ENCODE peak calls at places on chromosomes 12 and 14, in five cellular contexts. T is WTC11, S is HFFc6, P is PC-3, C is cardiac fibroblast. X is an unnamed sample.

GRCh38 chr12:108253540-108253939 is 85.6 kb downstream of the CMKLR1 start:
- DNase-seq in T (no peak), S (no peak), P (no peak), C (no peak), X (no peak)

GRCh38 chr14:65792208-65792905 is 379.8 kb downstream of the FUT8 start:
- DNase-seq in T (no peak), S (peak; percentile 73), P (peak; percentile 81), C (peak; percentile 38), X (no peak)

GRCh38 chr12:75459755-75460154 is 20.8 kb upstream of the GLIPR1 start:
- DNase-seq in T (no peak), S (no peak), P (no peak), C (no peak), X (no peak)

GRCh38 chr14:95509512-95509911 is 6.9 kb downstream of the SYNE3 start:
- DNase-seq in T (no peak), S (no peak), P (no peak), C (no peak), X (no peak)

GRCh38 chr12:124053855-124054254 is 80.8 kb downstream of the ZNF664 start:
- DNase-seq in T (peak; percentile 70), S (peak; percentile 48), P (peak; percentile 32), C (peak; percentile 73), X (peak; percentile 60)

GRCh38 chr12:8996682-8997405 is 7.5 kb downstream of the KLRG1 start:
- DNase-seq in T (no peak), S (peak; percentile 4), P (no peak), C (peak; percentile 1), X (no peak)

GRCh38 chr14:71532349-71532748 is 399.9 kb upstream of the RGS6 start:
- DNase-seq in T (no peak), S (peak; percentile 41), P (no peak), C (peak; percentile 86), X (no peak)

GRCh38 chr14:21902561-21903199 is 229.1 kb upstream of the OR4E1 start:
- DNase-seq in T (no peak), S (no peak), P (no peak), C (no peak), X (peak; percentile 41)

GRCh38 chr12:50325890-50326391 is 42.6 kb upstream of the LIMA1 start:
- DNase-seq in T (no peak), S (no peak), P (peak; percentile 59), C (peak; percentile 40), X (no peak)

GRCh38 chr12:105357162-105357691 is 26.7 kb downstream of the C12orf75 start:
- DNase-seq in T (no peak), S (peak; percentile 55), P (peak; percentile 42), C (peak; percentile 18), X (no peak)

GRCh38 chr12:32155041-32155440 is 48.4 kb downstream of the BICD1 start:
- DNase-seq in T (no peak), S (no peak), P (no peak), C (no peak), X (no peak)

GRCh38 chr14:64912256-64912655 is 2.0 kb upstream of the CHURC1 start:
- DNase-seq in T (no peak), S (no peak), P (no peak), C (no peak), X (no peak)

GRCh38 chr12:115599251-115599811 is 678.2 kb downstream of the MED13L start:
- DNase-seq in T (no peak), S (no peak), P (no peak), C (no peak), X (peak; percentile 73)

GRCh38 chr12:27828196-27828595 is 48.2 kb upstream of the MANSC4 start:
- DNase-seq in T (no peak), S (peak; percentile 13), P (peak; percentile 55), C (peak; percentile 49), X (no peak)

GRCh38 chr14:22813145-22813544 is 2.1 kb downstream of the SLC7A7 start:
- DNase-seq in T (no peak), S (no peak), P (no peak), C (no peak), X (no peak)

GRCh38 chr14:55832122-55832911 is 252.3 kb downstream of the KTN1 start:
- DNase-seq in T (no peak), S (no peak), P (peak; percentile 100), C (peak; percentile 57), X (no peak)

GRCh38 chr14:104993808-104994591 is 8.4 kb downstream of the CLBA1 start:
- DNase-seq in T (no peak), S (no peak), P (no peak), C (no peak), X (no peak)

GRCh38 chr12:106642991-106643390 is 60.2 kb downstream of the RFX4 start:
- DNase-seq in T (no peak), S (no peak), P (peak; percentile 30), C (no peak), X (no peak)

GRCh38 chr12:78328524-78328923 is 497.8 kb downstream of the NAV3 start:
- DNase-seq in T (no peak), S (no peak), P (no peak), C (no peak), X (no peak)

GRCh38 chr14:51998348-51998747 is 9.0 kb downstream of the RTRAF start:
- DNase-seq in T (no peak), S (no peak), P (no peak), C (no peak), X (no peak)

GRCh38 chr14:94180655-94181271 is 6.6 kb downstream of the PPP4R4 start:
- DNase-seq in T (no peak), S (peak; percentile 17), P (peak; percentile 58), C (peak; percentile 58), X (no peak)

GRCh38 chr12:124551268-124552144 is 15.9 kb downstream of the NCOR2 start:
- DNase-seq in T (peak; percentile 69), S (no peak), P (peak; percentile 23), C (no peak), X (peak; percentile 75)

GRCh38 chr12:117165342-117165741 is 24.9 kb downstream of the FBXO21 start:
- DNase-seq in T (no peak), S (no peak), P (no peak), C (no peak), X (no peak)

GRCh38 chr12:46372131-46372851 is at the start of gene SLC38A2:
- DNase-seq in T (no peak), S (peak; percentile 97), P (peak; percentile 93), C (peak; percentile 94), X (peak; percentile 68)

GRCh38 chr12:46369474-46370379 is 2.8 kb downstream of the SLC38A2 start:
- DNase-seq in T (no peak), S (no peak), P (no peak), C (peak; percentile 47), X (no peak)

GRCh38 chr12:46371718-46372130 is 849 bp downstream of the SLC38A2 start:
- DNase-seq in T (no peak), S (peak; percentile 56), P (peak; percentile 35), C (peak; percentile 64), X (no peak)

GRCh38 chr12:46370380-46370734 is 2.2 kb downstream of the SLC38A2 start:
- DNase-seq in T (no peak), S (no peak), P (peak; percentile 23), C (peak; percentile 42), X (no peak)

DNA sequence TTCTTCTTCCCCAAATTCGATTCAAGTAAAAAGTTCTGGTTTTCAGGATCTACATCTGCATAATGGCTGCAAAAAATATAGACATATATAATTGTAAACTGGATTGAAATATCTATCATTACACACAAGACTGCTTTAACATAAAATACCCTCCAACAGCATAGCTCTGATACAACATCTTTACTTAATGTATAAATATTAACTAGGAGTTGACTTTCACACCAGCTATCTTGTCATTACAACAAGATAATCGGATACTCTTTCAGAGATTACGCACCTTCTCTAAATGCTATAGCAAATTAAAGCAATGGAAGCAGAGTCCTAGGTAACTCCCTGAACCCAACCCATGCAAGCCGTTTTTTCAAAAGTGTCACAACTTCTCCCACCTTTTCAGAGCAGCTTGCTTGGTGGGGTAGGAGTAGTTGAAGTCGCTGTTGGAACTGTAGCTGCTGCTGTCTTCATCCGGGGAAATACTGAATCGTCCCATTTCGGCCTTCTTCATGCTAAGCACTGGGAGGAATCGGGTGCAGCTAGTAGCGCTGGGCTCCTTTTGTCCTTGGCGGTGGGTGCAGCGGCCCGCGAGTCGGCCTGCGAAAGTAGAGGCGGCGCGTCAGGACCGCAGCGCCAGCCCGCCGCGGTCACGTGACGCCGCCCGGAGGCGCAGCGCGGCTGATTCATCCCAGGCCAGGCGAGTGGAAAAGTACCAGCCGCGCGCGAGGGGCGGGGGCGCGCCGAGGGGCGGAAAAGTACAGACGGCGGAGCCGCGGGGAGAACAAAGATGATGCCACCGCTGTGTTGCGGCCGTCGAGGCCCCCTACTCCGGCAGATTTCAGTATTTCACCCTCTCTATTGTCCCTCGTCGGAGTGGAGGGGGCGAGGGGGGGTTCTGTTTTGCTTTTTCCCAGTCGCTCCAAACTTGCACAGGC is 1.5 kb downstream of the SLC38A2 start:
- DNase-seq in T (peak; percentile 87), S (peak; percentile 79), P (peak; percentile 91), C (peak; percentile 83), X (peak; percentile 96)
- TF ChIP-seq CTCF in T (no peak), S (peak; percentile 28), P (no peak), C (no peak), X (no peak)

DNA sequence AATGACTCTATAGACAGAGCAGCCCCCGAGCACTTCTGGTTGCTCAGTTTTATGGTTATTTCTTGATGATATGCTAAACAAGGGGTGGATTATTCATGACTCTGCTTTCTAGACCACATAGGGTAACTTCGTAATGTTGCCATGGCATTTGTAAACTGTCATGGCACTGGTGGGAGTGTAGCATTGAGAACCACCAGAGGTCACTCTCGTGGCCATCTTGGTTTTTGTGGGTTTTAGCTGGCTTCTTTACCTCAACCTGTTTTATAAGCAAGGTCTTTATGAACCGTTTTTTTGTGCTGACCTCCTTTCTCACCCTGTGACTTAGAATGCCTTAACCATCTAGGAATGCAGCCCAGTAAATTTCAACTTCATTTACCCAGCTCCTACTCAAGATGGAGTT is 1036.2 kb upstream of the FLRT2 start:
- DNase-seq in T (peak; percentile 15), S (peak; percentile 7), P (no peak), C (peak; percentile 7), X (no peak)
- TF ChIP-seq CTCF in T (no peak), S (peak; percentile 27), P (no peak), C (no peak), X (no peak)

GRCh38 chr12:93802293-93802692 is 125.1 kb downstream of the CRADD start:
- DNase-seq in T (no peak), S (no peak), P (no peak), C (peak; percentile 25), X (no peak)
- TF ChIP-seq CTCF in T (no peak), S (no peak), P (no peak), C (no peak), X (no peak)

GRCh38 chr12:65741662-65742480 is 82.4 kb upstream of the HMGA2 start:
- DNase-seq in T (peak; percentile 78), S (peak; percentile 30), P (no peak), C (peak; percentile 58), X (peak; percentile 77)
- TF ChIP-seq CTCF in T (no peak), S (peak; percentile 40), P (no peak), C (no peak), X (no peak)

GRCh38 chr14:91339076-91339475 is 78.5 kb downstream of the CCDC88C start:
- DNase-seq in T (no peak), S (no peak), P (no peak), C (no peak), X (no peak)
- TF ChIP-seq CTCF in T (no peak), S (no peak), P (no peak), C (no peak), X (no peak)

DNA sequence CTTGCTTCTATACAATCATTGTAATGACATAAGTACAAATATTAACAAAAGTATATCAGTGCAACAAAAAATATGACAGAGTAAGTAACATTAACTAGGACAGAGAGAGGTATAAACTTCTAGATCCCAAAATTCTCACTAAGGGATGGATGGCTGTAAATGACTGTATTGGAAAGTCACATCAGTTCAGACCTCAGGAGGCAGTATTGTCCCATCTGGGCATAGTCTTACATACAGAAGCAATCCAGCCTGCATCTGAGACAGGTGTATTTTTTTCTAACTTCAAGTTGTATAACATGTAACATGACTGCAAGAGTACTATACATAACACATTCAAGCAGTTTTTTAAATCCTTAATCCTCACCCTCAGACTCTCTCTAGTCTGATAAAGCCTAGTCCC is 99.0 kb downstream of the GARIN6 start:
- DNase-seq in T (no peak), S (no peak), P (peak; percentile 34), C (no peak), X (no peak)
- TF ChIP-seq CTCF in T (no peak), S (no peak), P (peak; percentile 38), C (no peak), X (no peak)

X was measured in glutamatergic neuron.